ENCODE peak calls at places on chromosomes 5 and 9, in eight cellular contexts. W is GM23248, I is neural progenitor cell, N is HCT116, Q is SK-N-SH, P is GM23338, J is MM.1S, D is OCI-LY7. Y is an unnamed sample.

GRCh38 chr5:87076931-87077330 is 190.8 kb upstream of the RASA1 start:
- DNase-seq in W (peak; percentile 19), I (no peak), N (no peak), Q (no peak), P (no peak), J (no peak), D (no peak), Y (peak; percentile 87)

GRCh38 chr5:120568716-120569115 is 104.6 kb downstream of the PRR16 start:
- DNase-seq in W (peak; percentile 64), I (no peak), N (no peak), Q (no peak), P (no peak), J (no peak), D (no peak), Y (no peak)

GRCh38 chr5:60856059-60856458 is 12.0 kb upstream of the ELOVL7 start:
- DNase-seq in W (peak; percentile 60), I (no peak), N (no peak), Q (no peak), P (no peak), J (no peak), D (no peak), Y (no peak)

GRCh38 chr9:124782661-124783574 is 6.0 kb downstream of the OLFML2A start:
- DNase-seq in W (no peak), I (no peak), N (no peak), Q (no peak), P (no peak), J (no peak), D (no peak), Y (no peak)

GRCh38 chr5:147685991-147686390 is 96.5 kb downstream of the JAKMIP2 start:
- DNase-seq in W (peak; percentile 19), I (no peak), N (no peak), Q (no peak), P (no peak), J (no peak), D (no peak), Y (peak; percentile 87)

GRCh38 chr5:55205001-55205400 is 22.1 kb downstream of the MCIDAS start:
- DNase-seq in W (no peak), I (no peak), N (no peak), Q (no peak), P (no peak), J (no peak), D (no peak), Y (peak; percentile 20)

GRCh38 chr5:68631884-68632283 is 416.3 kb downstream of the PIK3R1 start:
- DNase-seq in W (no peak), I (no peak), N (no peak), Q (no peak), P (no peak), J (no peak), D (no peak), Y (no peak)

GRCh38 chr9:130331573-130331972 is 66.0 kb downstream of the HMCN2 start:
- DNase-seq in W (peak; percentile 92), I (peak; percentile 67), N (no peak), Q (no peak), P (peak; percentile 40), J (no peak), D (no peak), Y (no peak)

GRCh38 chr5:115375922-115376321 is 79.5 kb upstream of the CCDC112 start:
- DNase-seq in W (no peak), I (no peak), N (no peak), Q (no peak), P (no peak), J (peak; percentile 24), D (no peak), Y (no peak)

GRCh38 chr5:102561894-102562760 is 63.3 kb upstream of the SLCO6A1 start:
- DNase-seq in W (peak; percentile 48), I (peak; percentile 67), N (peak; percentile 48), Q (no peak), P (peak; percentile 91), J (peak; percentile 24), D (peak; percentile 16), Y (peak; percentile 71)
- H2AFZ ChIP-seq in W (no peak overlapping the region), I (peak overlapping the region; percentile 77), N (peak overlapping the region; percentile 75), Q (peak overlapping the region; percentile 54), P (peak overlapping the region; percentile 48), J (peak overlapping the region; percentile 13), D (no peak overlapping the region), Y (peak overlapping the region; percentile 41)

GRCh38 chr9:134186471-134187109 is 22.2 kb upstream of the RNU6ATAC start:
- DNase-seq in W (no peak), I (no peak), N (no peak), Q (peak; percentile 25), P (no peak), J (no peak), D (no peak), Y (no peak)

GRCh38 chr9:134187110-134187531 is 22.8 kb upstream of the RNU6ATAC start:
- DNase-seq in W (no peak), I (no peak), N (no peak), Q (peak; percentile 28), P (peak; percentile 37), J (peak; percentile 54), D (no peak), Y (no peak)

GRCh38 chr9:134182554-134183219 is 18.3 kb upstream of the RNU6ATAC start:
- DNase-seq in W (no peak), I (no peak), N (peak; percentile 16), Q (no peak), P (no peak), J (no peak), D (no peak), Y (no peak)

GRCh38 chr9:134187821-134188420 is 23.6 kb upstream of the RNU6ATAC start:
- DNase-seq in W (no peak), I (no peak), N (no peak), Q (peak; percentile 25), P (no peak), J (no peak), D (no peak), Y (no peak)

DNA sequence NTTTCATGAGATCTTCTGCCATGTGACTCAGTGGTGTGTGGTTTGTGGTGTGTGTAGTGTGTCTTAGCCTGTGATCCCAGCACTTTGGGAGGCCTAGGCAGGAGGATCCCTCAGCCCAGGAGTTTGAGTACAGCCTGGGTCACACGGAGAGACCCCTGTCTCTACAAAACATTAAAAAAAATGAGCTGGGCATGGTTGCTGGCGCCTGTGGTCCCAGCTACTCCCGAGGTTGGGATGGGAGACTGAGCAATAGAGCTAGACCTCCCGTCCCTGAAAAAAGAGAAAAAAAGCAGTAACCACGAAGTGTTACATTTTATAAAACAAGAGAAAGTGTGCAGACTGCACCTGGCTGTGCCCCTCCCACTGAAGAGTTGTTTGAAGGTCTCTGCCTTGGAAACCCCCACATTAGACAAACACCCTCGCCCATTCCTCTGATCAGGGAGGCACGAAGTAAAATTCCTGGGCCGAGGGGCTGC is 21.2 kb upstream of the RNU6ATAC start:
- DNase-seq in W (no peak), I (no peak), N (no peak), Q (peak; percentile 28), P (no peak), J (peak; percentile 33), D (peak; percentile 33), Y (no peak)
- TF ChIP-seq EZH2phosphoT487 in W (no peak), I (no peak), N (no peak), Q (no peak), P (no peak), J (no peak), D (no peak), Y (no peak)

GRCh38 chr9:109815366-109815947 is 35.5 kb downstream of the PALM2AKAP2 start:
- DNase-seq in W (peak; percentile 71), I (no peak), N (no peak), Q (no peak), P (no peak), J (no peak), D (no peak), Y (peak; percentile 23)

GRCh38 chr9:109816490-109816889 is 36.5 kb downstream of the PALM2AKAP2 start:
- DNase-seq in W (peak; percentile 99), I (no peak), N (peak; percentile 26), Q (no peak), P (no peak), J (no peak), D (no peak), Y (peak; percentile 94)

GRCh38 chr9:109817846-109818472 is 38.0 kb downstream of the PALM2AKAP2 start:
- DNase-seq in W (peak; percentile 98), I (peak; percentile 94), N (peak; percentile 78), Q (peak; percentile 45), P (peak; percentile 97), J (peak; percentile 51), D (peak; percentile 76), Y (peak; percentile 94)

GRCh38 chr9:109813829-109814228 is 33.8 kb downstream of the PALM2AKAP2 start:
- DNase-seq in W (no peak), I (no peak), N (no peak), Q (no peak), P (no peak), J (no peak), D (no peak), Y (no peak)

DNA sequence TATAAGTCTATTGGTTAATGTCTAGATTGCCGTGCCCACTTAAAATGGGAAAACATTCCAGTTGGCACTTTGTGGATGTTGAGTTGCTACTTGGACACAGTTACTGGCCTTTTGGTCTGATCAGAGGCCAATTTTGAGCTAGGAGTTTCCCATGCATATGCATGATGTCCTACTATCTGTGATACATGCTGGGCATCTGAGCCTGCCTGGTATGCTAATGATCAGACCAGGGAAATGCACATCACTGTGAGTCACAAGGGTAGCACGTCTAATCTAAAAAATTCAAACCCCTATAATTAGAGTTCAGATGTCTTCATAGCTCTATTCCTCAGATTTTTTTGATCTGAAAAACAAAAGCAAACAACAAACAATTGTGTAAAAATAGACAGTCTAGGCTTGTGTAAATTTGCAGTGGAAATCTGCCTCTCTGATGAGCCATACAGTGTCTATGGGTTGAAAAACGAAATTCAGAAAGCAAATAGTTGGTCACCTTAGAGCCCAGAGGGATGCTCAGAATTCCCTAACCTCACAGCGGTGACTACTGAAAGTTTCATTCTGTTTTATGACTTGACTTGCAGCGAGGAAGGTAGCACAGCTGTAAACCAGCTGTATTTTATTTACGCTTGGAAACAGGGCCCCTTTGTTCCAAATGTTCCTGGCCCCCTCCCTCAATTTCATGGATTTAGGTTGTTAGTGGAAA is 37.3 kb downstream of the PALM2AKAP2 start:
- DNase-seq in W (peak; percentile 84), I (no peak), N (no peak), Q (no peak), P (no peak), J (no peak), D (no peak), Y (peak; percentile 19)
- H3K4me2 ChIP-seq in W (peak overlapping the region; percentile 59), I (peak overlapping the region; percentile 18), N (peak overlapping the region; percentile 33), Q (peak overlapping the region; percentile 74), P (peak overlapping the region; percentile 2), J (no peak overlapping the region), D (no peak overlapping the region), Y (peak overlapping the region; percentile 57)

GRCh38 chr5:96121362-96121761 is 159.7 kb upstream of the ELL2 start:
- DNase-seq in W (no peak), I (no peak), N (no peak), Q (no peak), P (no peak), J (no peak), D (no peak), Y (no peak)
- H2AFZ ChIP-seq in W (no peak overlapping the region), I (no peak overlapping the region), N (no peak overlapping the region), Q (no peak overlapping the region), P (no peak overlapping the region), J (no peak overlapping the region), D (no peak overlapping the region), Y (no peak overlapping the region)